ENCODE peak calls at places on chromosomes 11 and 22, in eight cellular contexts. One of them, this sample, is unnamed.

GRCh38 chr11:131867457-131868257 is 497.2 kb downstream of the NTM start:
- DNase-seq in WERI-Rb-1: peak; percentile 68
- DNase-seq in AG04449: peak; percentile 47
- DNase-seq in K562: no peak
- DNase-seq in mucosa of descending colon: peak; percentile 66
- DNase-seq in upper lobe of right lung: no peak
- DNase-seq in Panc1: peak; percentile 51
- DNase-seq in H9: peak; percentile 82
- DNase-seq in this sample: no peak

GRCh38 chr11:125345706-125346561 is 150.1 kb downstream of the FEZ1 start:
- DNase-seq in WERI-Rb-1: peak; percentile 86
- DNase-seq in AG04449: no peak
- DNase-seq in K562: peak; percentile 69
- DNase-seq in mucosa of descending colon: peak; percentile 73
- DNase-seq in upper lobe of right lung: peak; percentile 77
- DNase-seq in Panc1: no peak
- DNase-seq in H9: peak; percentile 69
- DNase-seq in this sample: no peak

GRCh38 chr11:10388574-10388973 is 66.5 kb upstream of the AMPD3 start:
- DNase-seq in WERI-Rb-1: no peak
- DNase-seq in AG04449: no peak
- DNase-seq in K562: no peak
- DNase-seq in mucosa of descending colon: no peak
- DNase-seq in upper lobe of right lung: no peak
- DNase-seq in Panc1: no peak
- DNase-seq in H9: no peak
- DNase-seq in this sample: no peak

GRCh38 chr11:64042301-64042700 is 6.6 kb downstream of the FLRT1 start:
- DNase-seq in WERI-Rb-1: no peak
- DNase-seq in AG04449: no peak
- DNase-seq in K562: no peak
- DNase-seq in mucosa of descending colon: no peak
- DNase-seq in upper lobe of right lung: no peak
- DNase-seq in Panc1: no peak
- DNase-seq in H9: no peak
- DNase-seq in this sample: no peak

GRCh38 chr11:63762662-63763505 is 5.7 kb downstream of the ZFTA start:
- DNase-seq in WERI-Rb-1: peak; percentile 82
- DNase-seq in AG04449: no peak
- DNase-seq in K562: no peak
- DNase-seq in mucosa of descending colon: peak; percentile 41
- DNase-seq in upper lobe of right lung: no peak
- DNase-seq in Panc1: no peak
- DNase-seq in H9: peak; percentile 58
- DNase-seq in this sample: no peak

GRCh38 chr11:70399681-70400112 is 1.4 kb downstream of the CTTN start:
- DNase-seq in WERI-Rb-1: no peak
- DNase-seq in AG04449: peak; percentile 85
- DNase-seq in K562: peak; percentile 79
- DNase-seq in mucosa of descending colon: peak; percentile 61
- DNase-seq in upper lobe of right lung: peak; percentile 89
- DNase-seq in Panc1: peak; percentile 80
- DNase-seq in H9: peak; percentile 58
- DNase-seq in this sample: peak; percentile 63

GRCh38 chr22:21766933-21767462 is 31.4 kb upstream of the YPEL1 start:
- DNase-seq in WERI-Rb-1: no peak
- DNase-seq in AG04449: no peak
- DNase-seq in K562: no peak
- DNase-seq in mucosa of descending colon: peak; percentile 43
- DNase-seq in upper lobe of right lung: peak; percentile 40
- DNase-seq in Panc1: no peak
- DNase-seq in H9: no peak
- DNase-seq in this sample: no peak

GRCh38 chr11:64638017-64638664 is 47.1 kb downstream of the SLC22A12 start:
- DNase-seq in WERI-Rb-1: no peak
- DNase-seq in AG04449: no peak
- DNase-seq in K562: peak; percentile 45
- DNase-seq in mucosa of descending colon: peak; percentile 76
- DNase-seq in upper lobe of right lung: no peak
- DNase-seq in Panc1: no peak
- DNase-seq in H9: peak; percentile 59
- DNase-seq in this sample: no peak

GRCh38 chr11:22193348-22194051 is 615 bp downstream of the ANO5 start:
- DNase-seq in WERI-Rb-1: peak; percentile 39
- DNase-seq in AG04449: no peak
- DNase-seq in K562: peak; percentile 7
- DNase-seq in mucosa of descending colon: peak; percentile 24
- DNase-seq in upper lobe of right lung: peak; percentile 70
- DNase-seq in Panc1: no peak
- DNase-seq in H9: peak; percentile 68
- DNase-seq in this sample: no peak

GRCh38 chr11:20672575-20672974 is 3.2 kb downstream of the NELL1 start:
- DNase-seq in WERI-Rb-1: no peak
- DNase-seq in AG04449: no peak
- DNase-seq in K562: peak; percentile 18
- DNase-seq in mucosa of descending colon: no peak
- DNase-seq in upper lobe of right lung: no peak
- DNase-seq in Panc1: no peak
- DNase-seq in H9: no peak
- DNase-seq in this sample: no peak

DNA sequence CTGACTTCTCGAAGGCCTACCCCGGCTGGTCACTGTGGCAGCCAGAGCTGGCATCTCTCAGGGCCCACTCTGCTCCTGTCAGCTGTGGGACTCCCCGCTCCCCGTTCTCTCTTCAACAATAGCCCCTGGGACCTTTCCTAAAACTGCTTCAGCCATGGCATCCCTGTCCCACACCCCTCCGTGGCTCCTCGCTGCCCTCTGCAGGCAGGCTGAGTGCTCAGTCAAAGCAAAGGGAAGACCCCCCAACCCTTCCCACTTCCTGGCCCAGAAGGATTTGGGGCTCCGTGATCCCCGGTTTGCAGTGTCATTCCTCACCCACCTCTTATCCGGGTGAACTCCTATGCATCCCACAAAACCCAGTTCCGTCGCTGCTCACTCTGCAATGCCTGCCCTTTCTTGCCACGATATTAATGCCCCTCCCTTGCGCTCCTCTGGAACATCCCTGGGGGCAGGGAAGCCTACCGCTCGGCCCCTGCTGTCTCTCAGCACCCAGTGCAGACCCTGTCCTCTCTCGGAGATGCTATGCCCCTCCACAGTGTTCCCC is 1.6 kb upstream of the TH start:
- DNase-seq in WERI-Rb-1: peak; percentile 50
- DNase-seq in AG04449: no peak
- DNase-seq in K562: no peak
- DNase-seq in mucosa of descending colon: no peak
- DNase-seq in upper lobe of right lung: no peak
- DNase-seq in Panc1: no peak
- DNase-seq in H9: peak; percentile 62
- DNase-seq in this sample: no peak
- TF ChIP-seq CTCF in WERI-Rb-1: peak; percentile 83
- TF ChIP-seq CTCF in AG04449: peak; percentile 46
- TF ChIP-seq CTCF in K562: peak; percentile 13
- TF ChIP-seq CTCF in mucosa of descending colon: no peak
- TF ChIP-seq CTCF in upper lobe of right lung: no peak
- TF ChIP-seq CTCF in Panc1: peak; percentile 93
- TF ChIP-seq CTCF in H9: peak; percentile 68
- TF ChIP-seq CTCF in this sample: peak; percentile 61

DNA sequence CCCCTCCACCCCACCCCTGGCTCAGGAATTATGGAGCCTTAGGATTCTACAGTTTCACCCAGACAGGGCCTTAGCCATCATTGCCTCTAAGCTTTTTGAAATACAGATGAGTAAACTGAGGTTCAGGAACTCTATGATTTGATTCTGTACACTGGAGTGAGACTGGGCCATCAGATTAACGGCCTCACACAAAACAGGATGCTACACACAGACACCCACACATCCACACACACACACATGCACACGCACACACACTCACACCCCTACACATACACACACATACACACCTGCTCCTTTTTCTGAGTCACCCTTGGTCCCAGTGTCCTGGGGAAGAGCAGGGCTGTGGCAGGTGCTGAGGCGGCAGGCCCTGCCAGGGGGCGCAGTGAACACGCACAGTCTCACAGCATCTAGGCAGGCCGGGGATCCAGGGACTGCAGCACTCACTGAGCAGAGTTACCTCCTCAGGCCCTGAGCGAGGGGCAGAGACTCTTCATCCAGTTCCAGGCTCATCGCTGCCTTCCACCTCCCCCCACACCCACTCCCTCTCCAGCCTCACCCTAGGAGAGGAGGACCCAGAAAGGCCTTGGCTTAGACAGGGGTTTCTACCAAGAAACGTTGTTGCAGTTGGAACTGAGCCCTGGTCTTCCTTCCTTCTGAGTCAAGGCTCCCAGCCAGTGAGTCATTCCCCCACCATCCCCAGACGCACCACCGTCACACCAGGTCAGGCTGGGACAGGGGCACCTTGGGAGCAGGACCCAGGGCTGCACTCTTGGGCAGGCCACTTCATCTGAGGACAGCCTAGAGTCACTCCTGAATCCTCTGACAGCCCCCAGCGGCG is 89.8 kb upstream of the PARVA start:
- DNase-seq in WERI-Rb-1: peak; percentile 61
- DNase-seq in AG04449: peak; percentile 97
- DNase-seq in K562: peak; percentile 40
- DNase-seq in mucosa of descending colon: no peak
- DNase-seq in upper lobe of right lung: no peak
- DNase-seq in Panc1: peak; percentile 83
- DNase-seq in H9: peak; percentile 89
- DNase-seq in this sample: peak; percentile 83
- TF ChIP-seq CTCF in WERI-Rb-1: peak; percentile 67
- TF ChIP-seq CTCF in AG04449: peak; percentile 77
- TF ChIP-seq CTCF in K562: peak; percentile 60
- TF ChIP-seq CTCF in mucosa of descending colon: no peak
- TF ChIP-seq CTCF in upper lobe of right lung: no peak
- TF ChIP-seq CTCF in Panc1: peak; percentile 87
- TF ChIP-seq CTCF in H9: peak; percentile 77
- TF ChIP-seq CTCF in this sample: peak; percentile 69

DNA sequence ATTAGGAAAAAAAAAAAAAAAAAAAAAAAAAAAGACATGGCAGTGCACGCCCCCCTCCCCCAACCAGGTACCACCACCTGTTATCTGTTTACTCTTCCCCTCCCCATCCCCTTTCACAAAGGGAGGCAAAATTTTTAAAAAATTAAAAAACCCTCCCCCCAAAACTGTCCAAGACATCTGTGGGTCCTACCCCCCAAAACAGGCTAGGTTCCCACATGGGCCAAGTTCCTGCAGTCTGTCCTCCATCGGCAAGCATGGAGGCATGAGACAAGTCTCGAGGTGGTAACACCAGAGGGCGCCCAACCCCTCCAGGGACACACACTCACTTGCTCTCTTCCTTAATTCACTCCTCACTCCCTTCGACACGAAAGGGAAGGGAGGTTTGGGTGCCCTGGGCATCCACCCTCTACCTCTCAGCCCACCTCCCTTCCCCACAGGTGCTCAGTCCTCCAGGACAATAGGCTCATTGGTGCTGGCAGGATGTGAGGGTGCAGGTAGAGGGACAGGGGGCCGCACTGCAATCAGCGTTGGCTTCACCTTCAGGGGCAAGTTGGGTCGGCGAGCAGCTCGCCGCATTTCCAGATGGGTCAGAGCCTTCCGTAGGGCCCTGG is 2.2 kb upstream of the TUT1 start:
- DNase-seq in WERI-Rb-1: peak; percentile 86
- DNase-seq in AG04449: no peak
- DNase-seq in K562: peak; percentile 72
- DNase-seq in mucosa of descending colon: peak; percentile 95
- DNase-seq in upper lobe of right lung: peak; percentile 90
- DNase-seq in Panc1: no peak
- DNase-seq in H9: peak; percentile 85
- DNase-seq in this sample: no peak
- TF ChIP-seq CTCF in WERI-Rb-1: peak; percentile 91
- TF ChIP-seq CTCF in AG04449: peak; percentile 82
- TF ChIP-seq CTCF in K562: peak; percentile 79
- TF ChIP-seq CTCF in mucosa of descending colon: peak; percentile 61
- TF ChIP-seq CTCF in upper lobe of right lung: peak; percentile 60
- TF ChIP-seq CTCF in Panc1: peak; percentile 89
- TF ChIP-seq CTCF in H9: peak; percentile 83
- TF ChIP-seq CTCF in this sample: peak; percentile 73

DNA sequence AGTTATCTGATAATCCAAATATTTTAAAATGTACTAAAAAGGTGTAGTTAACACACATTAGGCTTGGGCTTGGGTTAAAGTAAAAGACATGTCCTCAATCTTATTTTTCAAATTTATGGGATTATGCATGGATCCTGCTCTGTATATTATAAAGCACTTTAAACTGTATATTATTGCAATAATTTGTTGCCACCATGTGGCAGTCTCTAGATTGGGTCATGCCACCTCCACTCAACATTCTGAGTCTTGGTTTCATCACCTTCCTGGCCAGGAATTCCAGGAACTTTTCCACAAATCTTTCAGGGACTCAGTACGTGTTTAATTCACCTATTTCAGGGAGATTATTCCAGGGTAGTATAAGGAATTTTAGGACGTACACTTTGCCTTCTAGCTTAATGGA is 695.5 kb downstream of the FAM181B start:
- DNase-seq in WERI-Rb-1: no peak
- DNase-seq in AG04449: no peak
- DNase-seq in K562: no peak
- DNase-seq in mucosa of descending colon: no peak
- DNase-seq in upper lobe of right lung: no peak
- DNase-seq in Panc1: no peak
- DNase-seq in H9: no peak
- DNase-seq in this sample: no peak
- TF ChIP-seq CTCF in WERI-Rb-1: no peak
- TF ChIP-seq CTCF in AG04449: no peak
- TF ChIP-seq CTCF in K562: no peak
- TF ChIP-seq CTCF in mucosa of descending colon: no peak
- TF ChIP-seq CTCF in upper lobe of right lung: no peak
- TF ChIP-seq CTCF in Panc1: peak; percentile 5
- TF ChIP-seq CTCF in H9: no peak
- TF ChIP-seq CTCF in this sample: peak; percentile 43

DNA sequence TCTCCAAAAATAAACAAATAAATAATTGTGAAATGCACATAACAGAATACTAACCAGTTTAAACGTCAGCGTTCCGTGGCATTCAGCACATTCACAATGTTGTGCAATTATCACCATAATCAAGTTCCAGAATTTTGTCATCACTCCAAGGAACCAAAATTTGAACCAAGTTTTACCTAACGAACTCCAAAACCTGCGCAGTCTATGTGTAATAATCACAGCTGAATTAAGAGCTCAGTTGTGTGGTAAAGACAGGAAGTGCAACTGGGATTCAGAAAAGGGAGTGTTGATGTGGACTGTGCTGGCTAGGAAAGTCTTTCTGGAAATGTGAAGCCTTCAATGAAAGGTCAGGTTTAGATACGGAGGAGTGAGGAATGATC is 5.4 kb upstream of the MCAM start:
- DNase-seq in WERI-Rb-1: no peak
- DNase-seq in AG04449: no peak
- DNase-seq in K562: no peak
- DNase-seq in mucosa of descending colon: no peak
- DNase-seq in upper lobe of right lung: no peak
- DNase-seq in Panc1: no peak
- DNase-seq in H9: no peak
- DNase-seq in this sample: no peak
- TF ChIP-seq CTCF in WERI-Rb-1: no peak
- TF ChIP-seq CTCF in AG04449: no peak
- TF ChIP-seq CTCF in K562: no peak
- TF ChIP-seq CTCF in mucosa of descending colon: no peak
- TF ChIP-seq CTCF in upper lobe of right lung: peak; percentile 15
- TF ChIP-seq CTCF in Panc1: no peak
- TF ChIP-seq CTCF in H9: no peak
- TF ChIP-seq CTCF in this sample: peak; percentile 10

GRCh38 chr11:69241075-69241740 is 52.7 kb upstream of the MYEOV start:
- DNase-seq in WERI-Rb-1: no peak
- DNase-seq in AG04449: no peak
- DNase-seq in K562: no peak
- DNase-seq in mucosa of descending colon: no peak
- DNase-seq in upper lobe of right lung: no peak
- DNase-seq in Panc1: no peak
- DNase-seq in H9: peak; percentile 26
- DNase-seq in this sample: no peak
- TF ChIP-seq CTCF in WERI-Rb-1: no peak
- TF ChIP-seq CTCF in AG04449: no peak
- TF ChIP-seq CTCF in K562: no peak
- TF ChIP-seq CTCF in mucosa of descending colon: no peak
- TF ChIP-seq CTCF in upper lobe of right lung: no peak
- TF ChIP-seq CTCF in Panc1: no peak
- TF ChIP-seq CTCF in H9: no peak
- TF ChIP-seq CTCF in this sample: no peak